ENCODE peak calls at places on chromosomes 16 and 17, in five cellular contexts. G, A, I, V and J are unnamed samples.

GRCh38 chr17:74601944-74602572 is 10.0 kb upstream of the CD300LD start:
- DNase-seq in I (no peak), G (peak), A (peak), V (peak), J (no peak)

GRCh38 chr16:3060339-3061127 is 4.9 kb upstream of the IL32 start:
- DNase-seq in A (peak), V (no peak), G (no peak), I (no peak), J (no peak)

GRCh38 chr16:73949574-73950348 is 346.9 kb upstream of the PSMD7 start:
- DNase-seq in A (no peak), I (no peak), G (no peak), V (no peak), J (no peak)

GRCh38 chr16:72985148-72985882 is 62.6 kb downstream of the ZFHX3 start:
- DNase-seq in G (no peak), I (no peak), A (no peak), V (no peak), J (peak)

GRCh38 chr17:81208651-81209050 is 14.1 kb downstream of the CEP131 start:
- DNase-seq in A (no peak), I (no peak), V (no peak), G (no peak), J (no peak)

GRCh38 chr17:7019839-7020519 is 2.9 kb upstream of the BCL6B start:
- DNase-seq in V (no peak), G (no peak), A (peak), I (no peak), J (peak)

GRCh38 chr16:81568749-81569087 is 124.1 kb downstream of the CMIP start:
- DNase-seq in G (no peak), I (no peak), V (no peak), A (no peak), J (no peak)

GRCh38 chr16:85114909-85115567 is 2.8 kb upstream of the CIBAR2 start:
- DNase-seq in G (peak), A (peak), V (peak), I (peak), J (peak)

GRCh38 chr17:48412841-48413240 is 17.2 kb downstream of the SKAP1 start:
- DNase-seq in A (no peak), G (no peak), I (no peak), V (peak), J (no peak)

GRCh38 chr17:48378696-48379095 is 51.3 kb downstream of the SKAP1 start:
- DNase-seq in I (no peak), G (no peak), V (no peak), A (no peak), J (no peak)

GRCh38 chr17:13513039-13513405 is 88.7 kb downstream of the HS3ST3A1 start:
- DNase-seq in V (no peak), G (no peak), A (no peak), I (no peak), J (no peak)

GRCh38 chr17:39618956-39619785 is 7.6 kb upstream of the PPP1R1B start:
- DNase-seq in V (no peak), I (no peak), G (no peak), A (no peak), J (no peak)

GRCh38 chr17:39239640-39240314 is 14.0 kb upstream of the STAC2 start:
- DNase-seq in I (no peak), G (peak), V (peak), A (peak), J (peak)

GRCh38 chr17:28746611-28747045 is 2.8 kb downstream of the TRAF4 start:
- DNase-seq in V (no peak), A (peak), I (peak), G (no peak), J (no peak)

GRCh38 chr17:56325561-56325960 is 172.3 kb downstream of the ANKFN1 start:
- DNase-seq in G (no peak), I (no peak), V (no peak), A (peak), J (no peak)

GRCh38 chr17:53607475-53607874 is 215.3 kb upstream of the KIF2B start:
- DNase-seq in G (no peak), A (no peak), I (no peak), V (no peak), J (no peak)